ENCODE peak calls at places on chromosome 13, in seven cellular contexts. Y is brain microvascular endothelial cell, D is left ventricle myocardium inferior, H is GM23338, F is heart left ventricle, E is HepG2, N is endodermal cell. P is an unnamed sample.

GRCh38 chr13:29513981-29514719 is 81.3 kb downstream of the SLC7A1 start:
- DNase-seq in Y (no peak), D (no peak), H (no peak), F (no peak), E (no peak), N (no peak), P (no peak)

GRCh38 chr13:82772802-82773201 is 1109.5 kb downstream of the SLITRK1 start:
- DNase-seq in Y (no peak), D (no peak), H (no peak), F (no peak), E (no peak), N (no peak), P (no peak)

GRCh38 chr13:30128095-30128494 is 179.3 kb downstream of the KATNAL1 start:
- DNase-seq in Y (no peak), D (no peak), H (no peak), F (no peak), E (no peak), N (no peak), P (no peak)

GRCh38 chr13:53343345-53343744 is 314.7 kb downstream of the OLFM4 start:
- DNase-seq in Y (no peak), D (no peak), H (peak; percentile 74), F (no peak), E (no peak), N (peak; percentile 91), P (no peak)

GRCh38 chr13:73341748-73342147 is 282.9 kb downstream of the KLF5 start:
- DNase-seq in Y (peak; percentile 11), D (no peak), H (peak; percentile 41), F (no peak), E (no peak), N (peak; percentile 62), P (no peak)

GRCh38 chr13:87123987-87124784 is 547.0 kb upstream of the SLITRK5 start:
- DNase-seq in Y (peak; percentile 96), D (peak; percentile 18), H (peak; percentile 48), F (no peak), E (peak; percentile 10), N (peak; percentile 79), P (no peak)

GRCh38 chr13:70183041-70183440 is 74.8 kb upstream of the KLHL1 start:
- DNase-seq in Y (peak; percentile 46), D (no peak), H (no peak), F (no peak), E (no peak), N (no peak), P (no peak)

GRCh38 chr13:59890064-59890463 is 273.7 kb downstream of the DIAPH3 start:
- DNase-seq in Y (no peak), D (no peak), H (no peak), F (no peak), E (no peak), N (no peak), P (no peak)

GRCh38 chr13:33782631-33783030 is 35.3 kb upstream of the RFC3 start:
- DNase-seq in Y (no peak), D (no peak), H (no peak), F (no peak), E (no peak), N (no peak), P (no peak)

GRCh38 chr13:33519561-33520479 is 234.3 kb upstream of the STARD13 start:
- DNase-seq in Y (peak; percentile 93), D (no peak), H (no peak), F (no peak), E (no peak), N (no peak), P (no peak)

GRCh38 chr13:44237276-44237767 is 136.3 kb upstream of the SERP2 start:
- DNase-seq in Y (peak; percentile 98), D (peak; percentile 46), H (no peak), F (peak; percentile 84), E (no peak), N (no peak), P (no peak)

GRCh38 chr13:19984430-19985218 is 26.1 kb downstream of the ZMYM2 start:
- DNase-seq in Y (peak; percentile 37), D (no peak), H (peak; percentile 84), F (no peak), E (peak; percentile 16), N (no peak), P (no peak)

GRCh38 chr13:100594731-100595130 is 6.1 kb upstream of the GGACT start:
- DNase-seq in Y (no peak), D (no peak), H (peak; percentile 77), F (no peak), E (peak; percentile 18), N (peak; percentile 86), P (no peak)

GRCh38 chr13:95713651-95714050 is 36.7 kb downstream of the DNAJC3 start:
- DNase-seq in Y (no peak), D (no peak), H (no peak), F (no peak), E (no peak), N (no peak), P (no peak)

GRCh38 chr13:100491164-100491847 is 97.3 kb downstream of the GGACT start:
- DNase-seq in Y (peak; percentile 42), D (peak; percentile 45), H (no peak), F (no peak), E (no peak), N (no peak), P (no peak)

GRCh38 chr13:101752432-101752831 is 300.0 kb downstream of the ITGBL1 start:
- DNase-seq in Y (no peak), D (no peak), H (no peak), F (no peak), E (no peak), N (no peak), P (no peak)

GRCh38 chr13:45503658-45504057 is 38.9 kb downstream of the COG3 start:
- DNase-seq in Y (no peak), D (no peak), H (no peak), F (no peak), E (no peak), N (no peak), P (no peak)
- H3K36me3 ChIP-seq in Y (peaks cover 45% of the 10 kb centered on the region), D (peaks cover 82% of the 10 kb centered on the region), H (peaks cover 25% of the 10 kb centered on the region), F (peaks cover 15% of the 10 kb centered on the region), E (peaks cover 21% of the 10 kb centered on the region), N (peaks cover 74% of the 10 kb centered on the region), P (peaks cover 11% of the 10 kb centered on the region)

GRCh38 chr13:50361282-50361681 is 346.0 kb downstream of the KCNRG start:
- DNase-seq in Y (no peak), D (no peak), H (no peak), F (no peak), E (no peak), N (no peak), P (no peak)

GRCh38 chr13:50369646-50370045 is 354.4 kb downstream of the KCNRG start:
- DNase-seq in Y (no peak), D (no peak), H (no peak), F (no peak), E (no peak), N (no peak), P (no peak)

GRCh38 chr13:50365300-50365682 is 350.0 kb downstream of the KCNRG start:
- DNase-seq in Y (no peak), D (no peak), H (no peak), F (no peak), E (no peak), N (no peak), P (no peak)

GRCh38 chr13:50366488-50367174 is 351.4 kb downstream of the KCNRG start:
- DNase-seq in Y (no peak), D (no peak), H (no peak), F (no peak), E (no peak), N (no peak), P (no peak)

DNA sequence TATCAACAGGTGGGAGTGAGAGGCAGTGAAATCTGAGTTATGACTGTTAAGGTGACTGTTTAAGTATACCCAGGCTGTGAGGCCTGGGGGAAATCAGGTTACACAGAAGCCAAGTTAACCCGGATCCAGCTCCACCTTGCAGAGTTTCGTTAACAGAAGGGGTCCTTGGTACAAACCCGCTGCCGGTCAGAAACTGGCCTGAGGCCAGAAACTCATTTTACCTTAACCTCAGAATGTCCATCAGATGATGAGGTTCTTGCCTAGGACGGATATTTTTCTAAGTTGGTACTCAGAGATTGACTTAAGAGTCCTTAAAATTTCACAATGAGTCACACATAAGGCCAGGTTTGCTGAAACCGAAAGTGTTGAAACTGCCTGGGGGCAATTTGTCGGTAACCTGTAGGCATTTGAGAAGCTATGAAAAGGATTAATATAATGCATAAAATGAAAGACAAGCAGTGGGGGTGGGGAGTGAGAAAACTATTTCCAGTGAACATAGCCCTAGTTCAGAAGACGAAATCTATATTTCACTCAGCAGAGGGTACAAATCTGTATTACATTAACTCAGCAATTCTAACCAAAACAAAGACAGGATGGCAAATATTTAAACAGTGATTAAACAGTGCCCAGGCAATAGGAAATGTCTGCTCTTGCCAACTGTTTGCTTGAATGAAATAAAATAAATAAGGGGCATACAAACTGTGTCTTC is 350.6 kb downstream of the KCNRG start:
- DNase-seq in Y (no peak), D (no peak), H (no peak), F (no peak), E (peak; percentile 61), N (no peak), P (no peak)
- H3K4me3 ChIP-seq in Y (no peak overlapping the region), D (no peak overlapping the region), H (no peak overlapping the region), F (no peak overlapping the region), E (peak overlapping the region; percentile 38), N (no peak overlapping the region), P (peak overlapping the region; percentile 7)

GRCh38 chr13:63112799-63113395 is 1697.2 kb upstream of the PCDH20 start:
- DNase-seq in Y (no peak), D (no peak), H (no peak), F (no peak), E (no peak), N (no peak), P (no peak)

GRCh38 chr13:63110431-63110830 is 1694.8 kb upstream of the PCDH20 start:
- DNase-seq in Y (no peak), D (no peak), H (no peak), F (no peak), E (no peak), N (no peak), P (no peak)

GRCh38 chr13:63107163-63107935 is 1691.7 kb upstream of the PCDH20 start:
- DNase-seq in Y (peak; percentile 2), D (no peak), H (no peak), F (no peak), E (no peak), N (no peak), P (no peak)
- H3K36me3 ChIP-seq in Y (no peaks in the 10 kb centered on the region), D (no peaks in the 10 kb centered on the region), H (no peaks in the 10 kb centered on the region), F (no peaks in the 10 kb centered on the region), E (no peaks in the 10 kb centered on the region), N (no peaks in the 10 kb centered on the region), P (no peaks in the 10 kb centered on the region)

GRCh38 chr13:21216332-21216731 is 39.9 kb downstream of the MRPL57 start:
- DNase-seq in Y (no peak), D (no peak), H (peak; percentile 24), F (no peak), E (no peak), N (no peak), P (no peak)

GRCh38 chr13:21221268-21221667 is 44.8 kb downstream of the MRPL57 start:
- DNase-seq in Y (no peak), D (no peak), H (no peak), F (no peak), E (no peak), N (no peak), P (no peak)

GRCh38 chr13:21218351-21219043 is 42.0 kb downstream of the MRPL57 start:
- DNase-seq in Y (no peak), D (no peak), H (no peak), F (no peak), E (no peak), N (no peak), P (no peak)

DNA sequence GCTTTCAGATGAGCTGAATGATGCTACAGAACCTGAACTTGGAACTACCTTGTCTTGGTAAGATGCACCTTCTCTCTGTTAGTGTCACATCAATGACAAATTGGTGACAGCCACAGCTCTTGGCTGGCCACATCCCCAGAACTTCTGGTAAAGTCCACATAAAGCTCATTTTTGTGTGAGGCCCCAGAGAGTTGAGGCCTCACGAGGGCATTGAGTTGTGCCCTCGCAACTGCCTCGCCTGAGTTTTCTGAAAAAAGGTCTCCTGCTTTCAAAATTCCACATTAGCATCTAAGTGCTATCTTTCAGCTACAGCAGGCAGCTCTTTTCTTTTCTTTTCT is 42.6 kb downstream of the MRPL57 start:
- DNase-seq in Y (no peak), D (no peak), H (no peak), F (no peak), E (no peak), N (no peak), P (no peak)
- H3K4me3 ChIP-seq in Y (no peak overlapping the region), D (no peak overlapping the region), H (no peak overlapping the region), F (no peak overlapping the region), E (no peak overlapping the region), N (no peak overlapping the region), P (no peak overlapping the region)